ENCODE peak calls at places on chromosome 1, in nine cellular contexts. B is gastrocnemius medialis; R is pancreas; P is PC-3; N is testis; I is naive thymus-derived CD4-positive, alpha-beta T cell; Y is CD4-positive, alpha-beta T cell; H is kidney; X is cardiac muscle cell. T is an unnamed sample. For H3K9me3, the result is how much of the 10 kb centered on the place peaks cover.

GRCh38 chr1:30083800-30084464 is 639.5 kb downstream of the MATN1 start:
- DNase-seq in B (no peak), R (no peak), P (peak), N (no peak), I (no peak), Y (no peak), H (no peak), X (no peak), T (no peak)

GRCh38 chr1:150160964-150161626 is 11.4 kb downstream of the PLEKHO1 start:
- DNase-seq in B (no peak), R (no peak), P (no peak), N (no peak), I (no peak), Y (no peak), H (no peak), X (no peak), T (no peak)

GRCh38 chr1:157482174-157482573 is 70.1 kb downstream of the FCRL5 start:
- DNase-seq in B (no peak), R (no peak), P (no peak), N (no peak), I (no peak), Y (no peak), H (no peak), X (no peak), T (no peak)

GRCh38 chr1:17845583-17845982 is 90.5 kb downstream of the ACTL8 start:
- DNase-seq in B (no peak), R (no peak), P (no peak), N (no peak), I (no peak), Y (no peak), H (no peak), X (no peak), T (no peak)

GRCh38 chr1:154860154-154860870 is 9.8 kb downstream of the KCNN3 start:
- DNase-seq in B (peak), R (peak), P (no peak), N (no peak), I (no peak), Y (no peak), H (no peak), X (peak), T (no peak)

GRCh38 chr1:113508364-113509164 is 118.2 kb downstream of the MAGI3 start:
- DNase-seq in B (no peak), R (no peak), P (no peak), N (no peak), I (no peak), Y (no peak), H (no peak), X (peak), T (no peak)

GRCh38 chr1:180923024-180923841 is 10.5 kb downstream of the KIAA1614 start:
- DNase-seq in B (no peak), R (peak), P (no peak), N (no peak), I (no peak), Y (no peak), H (peak), X (peak), T (no peak)

GRCh38 chr1:28450561-28450960 is 55.3 kb upstream of the RCC1 start:
- DNase-seq in B (no peak), R (no peak), P (no peak), N (no peak), I (no peak), Y (no peak), H (no peak), X (no peak), T (no peak)

GRCh38 chr1:206905295-206906164 is 8.3 kb downstream of the IL24 start:
- DNase-seq in B (no peak), R (no peak), P (peak), N (no peak), I (peak), Y (no peak), H (no peak), X (no peak), T (no peak)

GRCh38 chr1:180912211-180912800 is 391 bp upstream of the KIAA1614 start:
- DNase-seq in B (no peak), R (no peak), P (no peak), N (peak), I (no peak), Y (no peak), H (no peak), X (peak), T (no peak)

GRCh38 chr1:111227875-111228747 is 598 bp downstream of the CHI3L2 start:
- DNase-seq in B (no peak), R (no peak), P (peak), N (peak), I (no peak), Y (no peak), H (no peak), X (no peak), T (no peak)

GRCh38 chr1:170664828-170665617 is 1.1 kb downstream of the PRRX1 start:
- DNase-seq in B (no peak), R (peak), P (no peak), N (peak), I (no peak), Y (no peak), H (peak), X (peak), T (no peak)

GRCh38 chr1:55986003-55986402 is 593.4 kb downstream of the PLPP3 start:
- DNase-seq in B (no peak), R (no peak), P (no peak), N (no peak), I (no peak), Y (no peak), H (no peak), X (no peak), T (no peak)

GRCh38 chr1:25906644-25907300 is 553 bp upstream of the STMN1 start:
- DNase-seq in B (no peak), R (peak), P (peak), N (peak), I (peak), Y (no peak), H (no peak), X (peak), T (no peak)

GRCh38 chr1:35539824-35540261 is 17.4 kb downstream of the KIAA0319L start:
- DNase-seq in B (no peak), R (no peak), P (no peak), N (no peak), I (no peak), Y (no peak), H (no peak), X (no peak), T (no peak)

GRCh38 chr1:184019506-184019905 is 18.0 kb downstream of the COLGALT2 start:
- DNase-seq in B (no peak), R (no peak), P (no peak), N (no peak), I (no peak), Y (no peak), H (no peak), X (no peak), T (no peak)

GRCh38 chr1:169086603-169087455 is 19.7 kb upstream of the ATP1B1 start:
- DNase-seq in B (no peak), R (no peak), P (no peak), N (no peak), I (peak), Y (no peak), H (no peak), X (peak), T (no peak)

GRCh38 chr1:50977575-50978143 is 7.6 kb downstream of the CDKN2C start:
- DNase-seq in B (peak), R (peak), P (peak), N (peak), I (no peak), Y (no peak), H (peak), X (peak), T (peak)

GRCh38 chr1:181161170-181161870 is 72.8 kb downstream of the IER5 start:
- DNase-seq in B (no peak), R (no peak), P (no peak), N (no peak), I (peak), Y (no peak), H (no peak), X (no peak), T (no peak)

GRCh38 chr1:152537496-152537895 is 23.2 kb downstream of the CRCT1 start:
- DNase-seq in B (no peak), R (no peak), P (no peak), N (peak), I (no peak), Y (no peak), H (no peak), X (no peak), T (no peak)
- H3K9me3 ChIP-seq in B (under half), R (under half), P (under half), N (under half), I (under half), Y (under half), H (under half), X (under half), T (under half)

GRCh38 chr1:167247754-167248153 is 27.1 kb downstream of the POU2F1 start:
- DNase-seq in B (no peak), R (no peak), P (no peak), N (no peak), I (no peak), Y (no peak), H (no peak), X (no peak), T (no peak)
- H3K9me3 ChIP-seq in B (under half), R (under half), P (under half), N (under half), I (under half), Y (under half), H (under half), X (under half), T (under half)

GRCh38 chr1:152359906-152360305 is at the start of gene FLG2:
- DNase-seq in B (no peak), R (no peak), P (no peak), N (no peak), I (no peak), Y (no peak), H (no peak), X (no peak), T (no peak)

GRCh38 chr1:152356736-152357135 is 3.1 kb downstream of the FLG2 start:
- DNase-seq in B (no peak), R (no peak), P (no peak), N (no peak), I (no peak), Y (no peak), H (no peak), X (no peak), T (no peak)
- H3K9me3 ChIP-seq in B (under half), R (under half), P (under half), N (under half), I (under half), Y (under half), H (under half), X (under half), T (under half)

DNA sequence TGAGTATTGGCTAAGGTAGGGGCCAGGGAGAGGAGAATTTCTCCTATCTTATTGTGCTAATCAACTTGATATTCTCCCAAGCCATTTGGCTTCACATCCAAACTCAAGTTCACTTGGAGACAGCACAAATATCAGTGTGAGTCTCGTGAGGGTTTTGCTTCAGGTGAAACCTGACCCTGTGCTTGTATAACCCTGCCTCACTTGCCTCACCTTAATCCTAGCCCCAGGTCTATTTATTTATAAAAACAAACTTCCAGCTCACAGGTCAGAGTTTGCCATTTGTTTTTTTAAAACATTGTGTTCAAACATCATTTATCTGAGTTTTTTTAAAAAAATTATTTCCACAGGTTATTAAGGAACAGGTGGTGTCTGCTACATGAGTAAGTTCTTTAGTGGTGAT is 19.9 kb downstream of the HAO2 start:
- DNase-seq in B (no peak), R (no peak), P (no peak), N (no peak), I (no peak), Y (no peak), H (no peak), X (no peak), T (no peak)
- H3K9me3 ChIP-seq in B (under half), R (under half), P (under half), N (under half), I (under half), Y (under half), H (under half), X (under half), T (under half)

GRCh38 chr1:4002741-4003140 is 102.7 kb upstream of the C1orf174 start:
- DNase-seq in B (no peak), R (no peak), P (no peak), N (no peak), I (no peak), Y (no peak), H (no peak), X (no peak), T (no peak)
- H3K9me3 ChIP-seq in B (under half), R (under half), P (under half), N (under half), I (under half), Y (under half), H (under half), X (under half), T (under half)

GRCh38 chr1:227621211-227621610 is 57.9 kb downstream of the ZNF678 start:
- DNase-seq in B (no peak), R (no peak), P (no peak), N (no peak), I (no peak), Y (no peak), H (no peak), X (no peak), T (no peak)
- H3K9me3 ChIP-seq in B (under half), R (under half), P (half or more), N (under half), I (under half), Y (half or more), H (under half), X (under half), T (under half)

GRCh38 chr1:3987669-3988235 is 87.7 kb upstream of the C1orf174 start:
- DNase-seq in B (no peak), R (no peak), P (no peak), N (no peak), I (no peak), Y (no peak), H (peak), X (no peak), T (no peak)
- H3K9me3 ChIP-seq in B (under half), R (under half), P (under half), N (under half), I (under half), Y (under half), H (under half), X (under half), T (under half)

DNA sequence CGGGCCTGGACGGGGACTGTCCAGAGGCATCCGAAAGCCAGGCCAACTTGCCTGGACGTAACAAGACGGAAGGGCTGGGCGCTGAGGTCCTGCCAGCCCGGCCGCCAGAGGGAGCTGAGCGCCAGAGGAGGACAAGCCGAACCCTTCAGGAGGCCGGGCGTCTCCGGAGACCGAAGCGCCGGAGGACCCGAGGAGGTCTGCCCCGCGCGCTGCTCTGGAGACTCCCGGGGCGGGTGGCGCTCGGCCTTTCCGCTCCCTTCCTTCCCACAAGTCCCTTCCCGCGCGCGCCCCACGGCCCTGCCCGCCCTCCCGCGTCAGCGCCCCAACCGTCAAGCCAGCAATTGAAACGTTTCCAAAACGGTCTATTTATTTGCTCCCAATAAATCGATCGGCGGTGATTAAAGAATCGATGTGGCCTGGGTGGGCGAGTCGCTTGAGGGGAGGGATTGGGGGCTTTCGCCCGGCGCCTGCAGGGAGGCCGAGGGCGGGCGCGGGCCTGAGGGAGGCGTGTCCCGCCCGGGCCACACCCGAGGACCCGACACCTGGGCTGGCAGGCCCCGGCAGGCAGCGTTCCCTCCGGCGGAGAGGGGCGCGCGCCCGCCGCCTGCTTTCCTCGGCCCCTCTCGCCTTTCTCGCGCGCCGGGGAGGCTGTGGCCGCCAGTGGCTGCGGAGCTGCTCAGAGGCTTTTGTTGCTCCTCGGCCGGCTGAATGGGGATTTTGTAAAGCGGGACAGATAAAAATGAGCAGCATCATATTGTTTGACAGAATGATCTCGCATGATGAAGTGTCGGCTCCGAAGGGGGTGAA is 5.2 kb upstream of the FOXD3 start:
- DNase-seq in B (no peak), R (peak), P (peak), N (peak), I (no peak), Y (peak), H (peak), X (peak), T (peak)
- H3K9me3 ChIP-seq in B (under half), R (under half), P (under half), N (under half), I (under half), Y (under half), H (under half), X (under half), T (under half)

GRCh38 chr1:59928996-59929395 is 2.4 kb upstream of the CYP2J2 start:
- DNase-seq in B (no peak), R (no peak), P (no peak), N (no peak), I (no peak), Y (no peak), H (no peak), X (no peak), T (no peak)
- H3K9me3 ChIP-seq in B (under half), R (under half), P (under half), N (under half), I (under half), Y (under half), H (under half), X (under half), T (under half)

T was measured in lung.